ENCODE peak calls at places on chromosomes 6 and 20, in five cellular contexts. One of them, this sample, is unnamed.

GRCh38 chr20:48803522-48804053 is 24.2 kb downstream of the PREX1 start:
- DNase-seq in astrocyte of the spinal cord: no peak
- DNase-seq in lung: no peak
- DNase-seq in hepatic stellate cell: no peak
- DNase-seq in occipital lobe: no peak
- DNase-seq in this sample: no peak

GRCh38 chr20:10540636-10541493 is 105.8 kb downstream of the SLX4IP start:
- DNase-seq in hepatic stellate cell: peak
- DNase-seq in astrocyte of the spinal cord: peak
- DNase-seq in lung: no peak
- DNase-seq in occipital lobe: no peak
- DNase-seq in this sample: no peak

GRCh38 chr6:145887969-145888368 is 73.4 kb upstream of the FBXO30 start:
- DNase-seq in hepatic stellate cell: no peak
- DNase-seq in occipital lobe: no peak
- DNase-seq in astrocyte of the spinal cord: peak
- DNase-seq in lung: no peak
- DNase-seq in this sample: no peak

GRCh38 chr20:11976966-11977365 is 59.3 kb downstream of the BTBD3 start:
- DNase-seq in astrocyte of the spinal cord: no peak
- DNase-seq in hepatic stellate cell: no peak
- DNase-seq in lung: no peak
- DNase-seq in occipital lobe: no peak
- DNase-seq in this sample: no peak

GRCh38 chr20:24752612-24753011 is 196.5 kb upstream of the CST7 start:
- DNase-seq in hepatic stellate cell: no peak
- DNase-seq in lung: no peak
- DNase-seq in astrocyte of the spinal cord: no peak
- DNase-seq in occipital lobe: no peak
- DNase-seq in this sample: no peak

GRCh38 chr20:10917826-10918225 is 244.0 kb upstream of the JAG1 start:
- DNase-seq in occipital lobe: no peak
- DNase-seq in lung: no peak
- DNase-seq in astrocyte of the spinal cord: no peak
- DNase-seq in hepatic stellate cell: no peak
- DNase-seq in this sample: no peak

GRCh38 chr20:29079769-29080690 is 2177.4 kb upstream of the DEFB115 start:
- DNase-seq in occipital lobe: no peak
- DNase-seq in hepatic stellate cell: no peak
- DNase-seq in lung: no peak
- DNase-seq in astrocyte of the spinal cord: no peak
- DNase-seq in this sample: no peak

GRCh38 chr6:152543519-152543918 is 93.6 kb downstream of the SYNE1 start:
- DNase-seq in lung: no peak
- DNase-seq in astrocyte of the spinal cord: no peak
- DNase-seq in hepatic stellate cell: no peak
- DNase-seq in occipital lobe: no peak
- DNase-seq in this sample: no peak

GRCh38 chr6:47413752-47414516 is 63.7 kb upstream of the CD2AP start:
- DNase-seq in lung: no peak
- DNase-seq in astrocyte of the spinal cord: peak
- DNase-seq in hepatic stellate cell: peak
- DNase-seq in occipital lobe: peak
- DNase-seq in this sample: peak

GRCh38 chr6:169046483-169047192 is 207.0 kb downstream of the THBS2 start:
- DNase-seq in hepatic stellate cell: peak
- DNase-seq in astrocyte of the spinal cord: peak
- DNase-seq in occipital lobe: no peak
- DNase-seq in lung: no peak
- DNase-seq in this sample: no peak

GRCh38 chr6:4568138-4568537 is 208.1 kb upstream of the CDYL start:
- DNase-seq in hepatic stellate cell: no peak
- DNase-seq in lung: no peak
- DNase-seq in astrocyte of the spinal cord: no peak
- DNase-seq in occipital lobe: no peak
- DNase-seq in this sample: no peak

GRCh38 chr20:38660429-38660828 is 58.8 kb downstream of the ARHGAP40 start:
- DNase-seq in lung: no peak
- DNase-seq in hepatic stellate cell: no peak
- DNase-seq in astrocyte of the spinal cord: no peak
- DNase-seq in occipital lobe: no peak
- DNase-seq in this sample: no peak

GRCh38 chr6:7424967-7425807 is 35.6 kb downstream of the RIOK1 start:
- DNase-seq in lung: no peak
- DNase-seq in occipital lobe: no peak
- DNase-seq in hepatic stellate cell: peak
- DNase-seq in astrocyte of the spinal cord: no peak
- DNase-seq in this sample: no peak

GRCh38 chr6:128114164-128114563 is 213.3 kb upstream of the THEMIS start:
- DNase-seq in occipital lobe: no peak
- DNase-seq in lung: no peak
- DNase-seq in astrocyte of the spinal cord: no peak
- DNase-seq in hepatic stellate cell: no peak
- DNase-seq in this sample: no peak